ENCODE peak calls at places on chromosomes 13 and 19, in ten cellular contexts. I is keratinocyte; D is activated CD8-positive, alpha-beta memory T cell treated with anti-CD3 and anti-CD28 coated beads, Interleukin-2, amount 50 U/mL, for 4 hours; T is HEK293T; H is endothelial cell; E is IMR-90; P is fibroblast of pulmonary artery; Z is T-helper 2 cell; V is germinal center; F is T1000. B is an unnamed sample.

GRCh38 chr19:38392707-38393308 is 4.3 kb downstream of the SPRED3 start:
- DNase-seq in I (no peak), D (no peak), T (no peak), H (no peak), E (peak; percentile 63), P (peak; percentile 51), Z (no peak), V (no peak), F (no peak), B (no peak)

GRCh38 chr19:54357381-54357780 is 7.3 kb downstream of the LAIR1 start:
- DNase-seq in I (no peak), D (no peak), T (no peak), H (no peak), E (no peak), P (no peak), Z (no peak), V (no peak), F (no peak), B (no peak)

GRCh38 chr13:96994030-96994848 is at the start of gene OXGR1:
- DNase-seq in I (no peak), D (no peak), T (peak; percentile 40), H (no peak), E (no peak), P (no peak), Z (no peak), V (peak; percentile 5), F (no peak), B (no peak)

GRCh38 chr13:75902166-75903104 is 266.3 kb downstream of the LMO7 start:
- DNase-seq in I (no peak), D (no peak), T (no peak), H (no peak), E (no peak), P (no peak), Z (no peak), V (no peak), F (no peak), B (no peak)

GRCh38 chr13:27403252-27403678 is 21.2 kb upstream of the GTF3A start:
- DNase-seq in I (no peak), D (no peak), T (no peak), H (no peak), E (peak; percentile 65), P (peak; percentile 58), Z (no peak), V (no peak), F (no peak), B (no peak)

GRCh38 chr19:29662604-29663404 is 2.5 kb upstream of the PLEKHF1 start:
- DNase-seq in I (no peak), D (no peak), T (no peak), H (no peak), E (peak; percentile 94), P (peak; percentile 93), Z (no peak), V (no peak), F (peak; percentile 61), B (no peak)

GRCh38 chr13:25192052-25192451 is 20.0 kb upstream of the AMER2 start:
- DNase-seq in I (no peak), D (no peak), T (no peak), H (no peak), E (no peak), P (no peak), Z (no peak), V (no peak), F (no peak), B (no peak)

GRCh38 chr19:13865578-13866462 is 11.1 kb upstream of the NANOS3 start:
- DNase-seq in I (no peak), D (no peak), T (no peak), H (no peak), E (no peak), P (no peak), Z (no peak), V (no peak), F (no peak), B (no peak)

GRCh38 chr19:33404916-33405315 is 31.4 kb downstream of the CEBPG start:
- DNase-seq in I (no peak), D (no peak), T (no peak), H (no peak), E (no peak), P (no peak), Z (no peak), V (no peak), F (no peak), B (no peak)

GRCh38 chr13:112098699-112099098 is 31.8 kb downstream of the SOX1 start:
- DNase-seq in I (no peak), D (no peak), T (no peak), H (no peak), E (no peak), P (no peak), Z (no peak), V (no peak), F (no peak), B (no peak)